ENCODE peak calls at places on chromosomes 7 and 10, in four cellular contexts. One of them, this sample, is unnamed.

GRCh38 chr10:75417522-75417927 is 13.9 kb upstream of the LRMDA start:
- DNase-seq in A549: no peak
- DNase-seq in GM12891: no peak
- DNase-seq in heart left ventricle: no peak
- DNase-seq in this sample: no peak

GRCh38 chr7:87344446-87344845 is 1.0 kb upstream of the CROT start:
- DNase-seq in A549: no peak
- DNase-seq in GM12891: no peak
- DNase-seq in heart left ventricle: no peak
- DNase-seq in this sample: no peak

GRCh38 chr7:114481995-114482394 is 67.4 kb downstream of the FOXP2 start:
- DNase-seq in A549: no peak
- DNase-seq in GM12891: no peak
- DNase-seq in heart left ventricle: no peak
- DNase-seq in this sample: no peak

GRCh38 chr10:124315599-124316270 is 103.0 kb downstream of the OAT start:
- DNase-seq in A549: no peak
- DNase-seq in GM12891: no peak
- DNase-seq in heart left ventricle: no peak
- DNase-seq in this sample: no peak

GRCh38 chr7:136369225-136369624 is 392.1 kb upstream of the MTPN start:
- DNase-seq in A549: no peak
- DNase-seq in GM12891: no peak
- DNase-seq in heart left ventricle: no peak
- DNase-seq in this sample: no peak

GRCh38 chr10:70053212-70053895 is 708 bp downstream of the MACROH2A2 start:
- DNase-seq in A549: no peak
- DNase-seq in GM12891: no peak
- DNase-seq in heart left ventricle: peak
- DNase-seq in this sample: no peak

GRCh38 chr10:118721005-118721876 is 33.5 kb downstream of the CACUL1 start:
- DNase-seq in A549: peak
- DNase-seq in GM12891: no peak
- DNase-seq in heart left ventricle: no peak
- DNase-seq in this sample: peak

GRCh38 chr10:132229834-132230556 is 43.2 kb downstream of the DPYSL4 start:
- DNase-seq in A549: no peak
- DNase-seq in GM12891: peak
- DNase-seq in heart left ventricle: peak
- DNase-seq in this sample: no peak

GRCh38 chr7:12322903-12323300 is 80.8 kb downstream of the VWDE start:
- DNase-seq in A549: no peak
- DNase-seq in GM12891: no peak
- DNase-seq in heart left ventricle: no peak
- DNase-seq in this sample: no peak

GRCh38 chr7:5477723-5478531 is 54.3 kb upstream of the TNRC18 start:
- DNase-seq in A549: peak
- DNase-seq in GM12891: peak
- DNase-seq in heart left ventricle: no peak
- DNase-seq in this sample: peak

GRCh38 chr7:94405506-94405905 is 10.8 kb downstream of the COL1A2 start:
- DNase-seq in A549: no peak
- DNase-seq in GM12891: no peak
- DNase-seq in heart left ventricle: no peak
- DNase-seq in this sample: no peak

GRCh38 chr7:94401411-94401810 is 6.7 kb downstream of the COL1A2 start:
- DNase-seq in A549: no peak
- DNase-seq in GM12891: no peak
- DNase-seq in heart left ventricle: no peak
- DNase-seq in this sample: no peak

GRCh38 chr7:94400643-94401042 is 5.9 kb downstream of the COL1A2 start:
- DNase-seq in A549: no peak
- DNase-seq in GM12891: no peak
- DNase-seq in heart left ventricle: no peak
- DNase-seq in this sample: no peak

GRCh38 chr7:94400022-94400421 is 5.3 kb downstream of the COL1A2 start:
- DNase-seq in A549: no peak
- DNase-seq in GM12891: no peak
- DNase-seq in heart left ventricle: no peak
- DNase-seq in this sample: no peak

GRCh38 chr7:94403546-94403945 is 8.9 kb downstream of the COL1A2 start:
- DNase-seq in A549: no peak
- DNase-seq in GM12891: no peak
- DNase-seq in heart left ventricle: no peak
- DNase-seq in this sample: no peak
- TF ChIP-seq POLR2A in A549: no peak
- TF ChIP-seq POLR2A in GM12891: no peak
- TF ChIP-seq POLR2A in heart left ventricle: no peak
- TF ChIP-seq POLR2A in this sample: no peak

GRCh38 chr10:50620899-50621298 is 2.9 kb downstream of the SGMS1 start:
- DNase-seq in A549: no peak
- DNase-seq in GM12891: no peak
- DNase-seq in heart left ventricle: no peak
- DNase-seq in this sample: no peak

GRCh38 chr10:50623299-50624153 is at the start of gene SGMS1:
- DNase-seq in A549: peak
- DNase-seq in GM12891: peak
- DNase-seq in heart left ventricle: peak
- DNase-seq in this sample: peak

GRCh38 chr10:50619882-50620281 is 3.9 kb downstream of the SGMS1 start:
- DNase-seq in A549: no peak
- DNase-seq in GM12891: no peak
- DNase-seq in heart left ventricle: no peak
- DNase-seq in this sample: no peak

GRCh38 chr10:50622497-50623298 is 1.1 kb downstream of the SGMS1 start:
- DNase-seq in A549: peak
- DNase-seq in GM12891: peak
- DNase-seq in heart left ventricle: peak
- DNase-seq in this sample: peak

DNA sequence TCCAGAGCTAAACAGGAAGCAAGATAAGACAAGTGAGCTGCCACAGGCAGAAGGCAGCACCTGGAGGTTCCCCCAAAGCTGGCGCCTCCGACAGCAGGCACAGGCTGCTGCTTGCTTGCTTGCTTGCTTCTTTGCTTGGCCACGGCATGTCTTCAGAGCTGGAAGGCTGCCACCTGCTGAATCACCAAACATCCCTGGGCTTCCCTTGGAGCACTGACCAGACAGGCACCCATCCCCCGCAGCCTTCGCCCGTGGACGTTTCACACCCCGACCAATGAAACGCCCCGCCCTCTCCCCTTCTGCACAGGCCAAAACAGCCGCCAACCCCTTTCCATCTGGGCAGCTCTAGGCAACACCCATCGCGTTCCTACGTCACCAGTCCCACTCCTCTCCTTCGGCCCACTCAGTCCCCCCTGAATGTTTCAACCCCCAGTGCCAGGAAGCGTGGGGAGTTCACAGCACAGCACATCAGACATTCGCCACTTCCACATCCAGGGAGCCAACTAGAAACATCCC is 1.7 kb downstream of the SGMS1 start:
- DNase-seq in A549: peak
- DNase-seq in GM12891: peak
- DNase-seq in heart left ventricle: peak
- DNase-seq in this sample: peak
- TF ChIP-seq POLR2A in A549: no peak
- TF ChIP-seq POLR2A in GM12891: no peak
- TF ChIP-seq POLR2A in heart left ventricle: no peak
- TF ChIP-seq POLR2A in this sample: peak

GRCh38 chr7:75735581-75736350 is 3.0 kb downstream of the HIP1 start:
- DNase-seq in A549: no peak
- DNase-seq in GM12891: no peak
- DNase-seq in heart left ventricle: no peak
- DNase-seq in this sample: no peak

GRCh38 chr7:75732016-75732521 is 6.7 kb downstream of the HIP1 start:
- DNase-seq in A549: no peak
- DNase-seq in GM12891: no peak
- DNase-seq in heart left ventricle: no peak
- DNase-seq in this sample: no peak

GRCh38 chr7:75735059-75735458 is 3.7 kb downstream of the HIP1 start:
- DNase-seq in A549: no peak
- DNase-seq in GM12891: no peak
- DNase-seq in heart left ventricle: no peak
- DNase-seq in this sample: no peak

GRCh38 chr7:75732764-75733630 is 5.7 kb downstream of the HIP1 start:
- DNase-seq in A549: peak
- DNase-seq in GM12891: no peak
- DNase-seq in heart left ventricle: no peak
- DNase-seq in this sample: no peak

DNA sequence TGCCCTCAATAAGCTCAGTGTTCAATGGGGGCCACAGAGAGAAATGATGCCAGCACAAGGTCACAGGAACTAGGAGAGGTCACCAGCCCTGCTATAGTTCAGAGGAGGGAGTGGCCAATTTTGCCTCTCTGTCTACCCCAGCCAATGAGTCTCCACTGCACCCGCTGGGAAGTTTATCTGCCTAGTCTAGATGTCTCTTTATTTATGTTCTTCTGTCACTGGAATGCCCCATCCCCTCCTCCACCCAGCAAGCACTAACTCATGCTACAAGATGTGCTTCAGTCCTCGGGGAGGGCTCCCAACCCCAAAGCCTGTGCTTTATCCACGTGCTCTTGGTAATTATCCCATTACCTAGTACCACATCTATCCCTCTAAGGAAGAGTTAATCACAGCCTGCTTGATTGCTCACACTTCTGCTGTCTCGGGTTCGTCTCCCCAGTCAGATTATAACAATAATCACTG is 4.1 kb downstream of the HIP1 start:
- DNase-seq in A549: peak
- DNase-seq in GM12891: no peak
- DNase-seq in heart left ventricle: no peak
- DNase-seq in this sample: no peak
- TF ChIP-seq POLR2A in A549: no peak
- TF ChIP-seq POLR2A in GM12891: no peak
- TF ChIP-seq POLR2A in heart left ventricle: no peak
- TF ChIP-seq POLR2A in this sample: no peak

GRCh38 chr7:30284298-30285066 is at the start of gene ZNRF2:
- DNase-seq in A549: peak
- DNase-seq in GM12891: peak
- DNase-seq in heart left ventricle: peak
- DNase-seq in this sample: peak
- TF ChIP-seq POLR2A in A549: peak
- TF ChIP-seq POLR2A in GM12891: peak
- TF ChIP-seq POLR2A in heart left ventricle: no peak
- TF ChIP-seq POLR2A in this sample: peak

DNA sequence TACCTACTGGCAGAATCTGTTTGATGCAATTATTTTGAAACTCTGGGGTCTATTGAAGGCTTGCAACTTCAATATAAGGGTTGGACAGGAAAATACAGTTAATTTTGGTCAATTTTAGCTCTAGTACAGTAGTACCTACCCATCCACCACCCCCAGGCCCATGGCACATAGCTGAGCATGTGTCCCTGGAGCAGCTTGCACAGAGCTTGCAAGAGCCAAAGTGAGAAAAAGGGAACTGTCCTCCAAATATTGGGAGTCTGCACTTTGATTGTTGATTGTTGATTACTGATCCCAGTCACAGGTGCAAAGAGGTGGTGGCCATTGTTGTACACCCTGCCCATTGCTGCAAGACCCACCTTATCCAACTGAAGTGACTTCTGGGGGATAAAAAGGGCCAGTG is 52.8 kb downstream of the DDC start:
- DNase-seq in A549: no peak
- DNase-seq in GM12891: no peak
- DNase-seq in heart left ventricle: no peak
- DNase-seq in this sample: no peak
- TF ChIP-seq POLR2A in A549: no peak
- TF ChIP-seq POLR2A in GM12891: no peak
- TF ChIP-seq POLR2A in heart left ventricle: no peak
- TF ChIP-seq POLR2A in this sample: no peak

This sample was measured in erythroblast.